ENCODE peak calls at places on chromosomes 12 and 14, in ten cellular contexts. C is neural progenitor cell, X is stomach, E is HepG2, F is tibial artery, P is fibroblast of lung, B is breast epithelium, G is AG04450, T is lung, A is K562. D is an unnamed sample. For H3K27me3, the result is how much of the 10 kb centered on the place peaks cover.

GRCh38 chr14:39426605-39427004 is 5.6 kb downstream of the FBXO33 start:
- DNase-seq in E (peak), P (peak), B (no peak), X (no peak), G (no peak), C (no peak), F (no peak), A (no peak), T (no peak), D (peak)

GRCh38 chr12:685388-685787 is 22.1 kb upstream of the NINJ2 start:
- DNase-seq in C (no peak), X (no peak), F (no peak), E (no peak), G (no peak), P (no peak), A (no peak), T (peak), B (no peak), D (no peak)

GRCh38 chr12:14284189-14284722 is 81.2 kb upstream of the ATF7IP start:
- DNase-seq in G (no peak), A (peak), B (no peak), P (peak), X (no peak), F (no peak), C (peak), E (no peak), T (no peak), D (no peak)

GRCh38 chr14:51157012-51157411 is 62.1 kb upstream of the TRIM9 start:
- DNase-seq in F (no peak), E (peak), T (no peak), A (no peak), X (no peak), P (peak), G (no peak), B (no peak), C (no peak), D (no peak)

GRCh38 chr12:81798294-81798693 is 39.1 kb upstream of the PPFIA2 start:
- DNase-seq in C (no peak), A (no peak), X (no peak), T (no peak), E (no peak), F (no peak), G (no peak), B (no peak), P (no peak), D (no peak)

GRCh38 chr12:22803725-22804124 is 178.8 kb downstream of the ETNK1 start:
- DNase-seq in E (no peak), X (no peak), P (no peak), B (no peak), F (no peak), C (no peak), T (no peak), G (no peak), A (no peak), D (no peak)

GRCh38 chr12:59030415-59030814 is 110.1 kb upstream of the LRIG3 start:
- DNase-seq in C (no peak), A (no peak), F (no peak), G (no peak), B (no peak), T (peak), X (peak), E (no peak), P (no peak), D (no peak)

GRCh38 chr12:45122776-45123380 is 72.0 kb upstream of the DBX2 start:
- DNase-seq in T (no peak), A (peak), E (peak), P (peak), F (no peak), B (no peak), G (no peak), C (peak), X (no peak), D (peak)

GRCh38 chr12:53005215-53005985 is 856 bp upstream of the EIF4B start:
- DNase-seq in C (peak), A (no peak), F (no peak), P (no peak), B (peak), G (no peak), E (no peak), T (peak), X (no peak), D (no peak)

GRCh38 chr12:53949631-53950440 is 4.9 kb upstream of the HOXC12 start:
- DNase-seq in C (no peak), X (no peak), E (peak), G (no peak), B (no peak), P (no peak), F (peak), T (no peak), A (peak), D (no peak)

GRCh38 chr14:45998554-45998953 is 653.0 kb downstream of the RPL10L start:
- DNase-seq in C (no peak), E (no peak), G (no peak), B (no peak), T (no peak), A (no peak), P (no peak), F (no peak), X (no peak), D (no peak)

GRCh38 chr14:68362841-68363240 is 430.0 kb downstream of the ZFP36L1 start:
- DNase-seq in T (no peak), A (no peak), P (no peak), B (no peak), X (no peak), G (no peak), E (no peak), C (no peak), F (no peak), D (no peak)

GRCh38 chr14:75277000-75277795 is 1.4 kb upstream of the FOS start:
- DNase-seq in B (peak), E (peak), F (peak), X (peak), T (peak), P (peak), C (peak), G (no peak), A (peak), D (peak)

GRCh38 chr14:55303646-55304277 is 32.5 kb downstream of the FBXO34 start:
- DNase-seq in X (no peak), A (no peak), E (no peak), B (no peak), F (no peak), C (no peak), G (no peak), P (peak), T (no peak), D (no peak)

DNA sequence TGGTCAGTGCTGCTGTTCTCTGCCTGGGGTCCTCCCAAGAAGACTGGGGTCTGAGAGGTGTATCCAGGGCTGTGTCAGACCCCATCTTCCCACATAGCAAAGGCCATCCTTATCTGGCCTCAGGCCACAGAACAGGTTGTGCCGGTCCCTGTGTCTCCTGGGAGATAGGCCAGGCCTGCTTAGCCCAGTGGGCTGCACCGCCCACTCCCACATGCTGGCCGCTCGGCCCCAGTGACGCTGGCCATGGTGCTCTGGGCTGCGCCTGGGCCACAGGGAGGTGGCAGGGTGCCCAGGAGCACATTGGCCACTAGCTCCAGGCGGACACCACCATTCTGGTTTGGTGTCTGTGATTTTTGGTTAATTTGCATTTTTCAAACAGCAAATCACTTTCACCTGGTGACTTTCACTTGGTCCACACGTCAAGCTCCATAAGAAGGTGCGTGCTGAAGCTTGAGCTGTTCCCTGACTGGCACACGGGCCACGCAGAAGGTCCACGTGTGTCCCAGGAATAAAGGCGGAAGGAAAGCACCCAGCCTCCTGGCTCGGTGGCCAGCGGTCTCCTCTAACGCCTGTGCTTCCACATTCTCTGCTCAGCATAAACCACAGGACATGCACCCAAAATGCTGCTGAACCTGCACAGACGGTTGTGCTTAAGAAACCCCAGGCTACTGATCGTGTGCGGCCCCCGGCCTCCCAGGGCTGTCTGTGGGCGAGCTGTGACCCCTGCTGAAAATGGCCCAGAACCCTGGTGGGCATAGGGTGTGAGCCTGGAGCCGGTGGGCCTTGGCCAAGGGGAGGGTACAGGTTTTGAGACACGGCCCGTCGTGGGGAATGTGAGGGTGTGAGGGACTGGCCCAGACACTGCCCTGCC is 4.6 kb downstream of the FBRSL1 start:
- DNase-seq in F (no peak), C (no peak), B (peak), G (no peak), E (no peak), P (no peak), T (no peak), X (peak), A (peak), D (no peak)
- H3K27me3 ChIP-seq in F (under half), C (under half), B (under half), G (under half), E (under half), P (under half), T (under half), X (under half), A (under half), D (under half)

GRCh38 chr12:113903381-113903863 is 62.7 kb downstream of the RBM19 start:
- DNase-seq in C (no peak), A (no peak), T (no peak), E (no peak), G (peak), P (peak), F (no peak), X (no peak), B (no peak), D (no peak)

GRCh38 chr12:113907446-113908180 is 58.5 kb downstream of the RBM19 start:
- DNase-seq in F (no peak), A (no peak), T (no peak), C (no peak), G (no peak), B (no peak), X (no peak), E (no peak), P (no peak), D (no peak)

GRCh38 chr12:113906411-113907200 is 59.5 kb downstream of the RBM19 start:
- DNase-seq in B (no peak), C (no peak), X (no peak), T (no peak), F (no peak), G (no peak), A (no peak), E (no peak), P (no peak), D (no peak)

GRCh38 chr12:113908584-113909100 is 57.5 kb downstream of the RBM19 start:
- DNase-seq in E (no peak), T (no peak), G (no peak), A (no peak), X (no peak), P (no peak), C (no peak), B (no peak), F (no peak), D (no peak)

DNA sequence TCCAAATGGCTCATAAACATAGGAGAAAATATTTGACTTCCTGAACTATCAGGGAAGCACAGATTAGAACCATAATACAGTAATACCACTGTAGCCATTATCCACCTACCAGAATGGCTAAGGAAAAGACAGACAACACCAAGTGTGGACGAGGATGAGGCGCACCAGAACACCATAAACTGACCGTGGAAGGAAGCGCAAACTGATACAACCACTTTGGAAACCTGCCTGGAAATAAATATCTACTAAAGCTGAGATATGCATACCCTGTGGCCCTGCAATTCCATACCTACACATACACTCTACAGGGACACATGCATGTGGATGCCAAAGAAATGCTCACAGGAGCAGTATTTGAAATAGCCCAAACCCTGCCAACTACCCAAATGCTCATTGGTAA is 60.3 kb downstream of the RBM19 start:
- DNase-seq in E (no peak), X (no peak), T (no peak), F (no peak), G (no peak), C (no peak), B (no peak), P (no peak), A (no peak), D (no peak)
- H3K27me3 ChIP-seq in E (under half), X (under half), T (under half), F (under half), G (under half), C (under half), B (under half), P (under half), A (under half), D (under half)

DNA sequence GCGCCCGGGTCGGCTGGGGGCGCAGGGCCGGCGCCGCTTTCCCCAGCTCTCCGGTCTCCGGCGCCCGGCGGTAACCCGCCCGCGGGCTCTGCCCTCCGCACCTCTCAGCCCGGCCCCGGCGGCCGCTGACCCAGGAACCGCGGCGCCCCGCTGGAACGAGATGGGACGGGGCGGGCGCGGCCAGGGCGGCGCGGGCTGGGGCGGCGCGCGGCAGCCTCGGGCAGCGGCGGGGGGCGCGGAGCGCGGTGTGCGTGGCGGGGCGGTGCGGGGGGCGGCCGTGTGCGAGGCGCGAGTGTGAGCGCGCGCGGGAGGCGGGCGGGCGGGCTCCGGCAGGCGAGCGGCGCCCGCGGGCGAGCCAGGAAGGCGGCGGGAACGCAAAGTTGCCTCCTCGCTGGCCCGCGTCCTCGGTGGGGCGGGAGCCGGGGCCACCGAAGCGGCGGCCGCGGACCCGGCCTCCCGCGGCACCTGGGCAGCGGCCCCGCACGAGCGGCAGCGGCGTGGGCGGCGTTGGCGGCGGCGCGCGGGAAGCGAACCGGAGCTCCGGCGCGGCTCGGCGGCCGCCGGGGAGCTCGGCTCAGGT is 671 bp upstream of the DIO3 start:
- DNase-seq in G (no peak), T (no peak), F (no peak), C (no peak), P (no peak), A (no peak), X (no peak), B (no peak), E (no peak), D (no peak)
- H3K27me3 ChIP-seq in G (half or more), T (under half), F (half or more), C (half or more), P (under half), A (under half), X (half or more), B (under half), E (under half), D (under half)

GRCh38 chr14:73237786-73238261 is 518 bp downstream of the PAPLN start:
- DNase-seq in X (no peak), T (no peak), G (no peak), C (peak), F (no peak), A (peak), E (no peak), B (no peak), P (no peak), D (peak)

GRCh38 chr14:73236157-73236556 is 1.1 kb upstream of the PAPLN start:
- DNase-seq in P (no peak), F (no peak), T (no peak), G (no peak), B (no peak), C (peak), X (no peak), A (no peak), E (no peak), D (no peak)

GRCh38 chr14:73236752-73237218 is 521 bp upstream of the PAPLN start:
- DNase-seq in A (no peak), C (peak), E (no peak), P (no peak), X (no peak), B (no peak), T (no peak), G (no peak), F (no peak), D (no peak)

GRCh38 chr14:73238262-73238852 is 1.1 kb downstream of the PAPLN start:
- DNase-seq in F (no peak), A (peak), E (peak), C (peak), X (no peak), P (peak), T (no peak), G (peak), B (no peak), D (peak)

GRCh38 chr14:73237219-73237785 is at the start of gene PAPLN:
- DNase-seq in P (peak), A (peak), C (peak), F (no peak), G (no peak), E (no peak), X (no peak), T (no peak), B (no peak), D (peak)
- H3K27me3 ChIP-seq in P (under half), A (half or more), C (under half), F (half or more), G (under half), E (under half), X (half or more), T (under half), B (under half), D (under half)

GRCh38 chr12:113465808-113466769 is 5.6 kb downstream of the LHX5 start:
- DNase-seq in G (no peak), C (peak), P (no peak), A (no peak), T (no peak), F (no peak), E (no peak), B (no peak), X (no peak), D (no peak)

GRCh38 chr12:113468365-113469223 is 3.1 kb downstream of the LHX5 start:
- DNase-seq in F (no peak), C (peak), A (no peak), P (no peak), E (no peak), G (no peak), X (no peak), T (no peak), B (no peak), D (no peak)

GRCh38 chr12:113467514-113468364 is 3.9 kb downstream of the LHX5 start:
- DNase-seq in E (no peak), T (no peak), A (peak), P (no peak), G (no peak), C (peak), B (no peak), F (no peak), X (no peak), D (no peak)

GRCh38 chr12:113466770-113467153 is 4.9 kb downstream of the LHX5 start:
- DNase-seq in A (no peak), F (no peak), B (no peak), X (no peak), P (no peak), E (no peak), T (no peak), C (no peak), G (no peak), D (no peak)

GRCh38 chr12:113467154-113467513 is 4.5 kb downstream of the LHX5 start:
- DNase-seq in T (no peak), C (no peak), G (no peak), E (no peak), A (no peak), P (no peak), B (no peak), X (no peak), F (no peak), D (no peak)
- H3K27me3 ChIP-seq in T (under half), C (under half), G (half or more), E (under half), A (half or more), P (half or more), B (under half), X (half or more), F (half or more), D (half or more)

GRCh38 chr12:130053641-130054040 is 108.6 kb upstream of the FZD10 start:
- DNase-seq in E (no peak), T (no peak), F (no peak), G (no peak), X (no peak), A (no peak), C (peak), B (no peak), P (no peak), D (no peak)

GRCh38 chr12:130051900-130052299 is 110.4 kb upstream of the FZD10 start:
- DNase-seq in T (no peak), E (no peak), F (no peak), P (no peak), C (no peak), X (no peak), G (no peak), B (no peak), A (no peak), D (no peak)

GRCh38 chr12:130044991-130045621 is 117.2 kb upstream of the FZD10 start:
- DNase-seq in E (peak), G (no peak), P (no peak), F (no peak), B (no peak), A (no peak), C (peak), X (no peak), T (no peak), D (no peak)

GRCh38 chr12:130054803-130055202 is 107.5 kb upstream of the FZD10 start:
- DNase-seq in G (no peak), B (no peak), C (no peak), P (no peak), X (no peak), F (no peak), T (no peak), A (no peak), E (no peak), D (no peak)

GRCh38 chr12:130049666-130050065 is 112.6 kb upstream of the FZD10 start:
- DNase-seq in E (no peak), X (no peak), A (no peak), G (no peak), F (no peak), P (no peak), C (peak), T (no peak), B (no peak), D (no peak)
- H3K27me3 ChIP-seq in E (under half), X (half or more), A (under half), G (under half), F (half or more), P (under half), C (half or more), T (under half), B (under half), D (under half)

DNA sequence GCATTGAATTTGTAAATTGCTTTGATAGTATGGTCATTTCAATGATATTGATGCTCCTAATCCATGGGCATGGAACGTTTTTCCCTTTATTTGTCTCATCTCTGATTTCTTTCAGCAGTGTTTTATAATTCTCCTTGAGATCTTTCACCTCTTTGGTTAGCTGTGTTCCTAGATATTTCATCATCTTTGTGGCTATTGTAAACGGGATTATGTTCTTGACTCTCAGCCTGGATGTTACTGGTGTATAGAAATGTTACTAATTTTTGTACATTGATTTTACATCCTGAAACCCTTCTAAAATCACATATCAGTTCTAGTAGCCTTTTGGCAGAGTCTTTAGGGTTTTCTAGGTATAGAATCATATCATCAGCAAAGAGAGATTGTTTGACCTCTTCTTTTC is 52.6 kb downstream of the SYNE2 start:
- DNase-seq in F (no peak), A (no peak), G (no peak), P (peak), T (no peak), C (no peak), X (no peak), B (no peak), E (no peak), D (no peak)
- H3K27me3 ChIP-seq in F (under half), A (under half), G (under half), P (under half), T (under half), C (under half), X (under half), B (under half), E (under half), D (under half)